ENCODE peak calls at places on chromosomes 5 and 9, in four cellular contexts. B is HTR-8/SVneo, E is Peyer's patch, W is mucosa of gallbladder. S is an unnamed sample.
A peak's percentile ranks its signal among the peaks of the same experiment; 100 is the strongest.

GRCh38 chr9:77417570-77417969 is 230.6 kb downstream of the GNA14 start:
- DNase-seq in W (no peak), B (no peak), E (no peak), S (no peak)

GRCh38 chr5:142881076-142881466 is 110.9 kb downstream of the ARHGAP26 start:
- DNase-seq in W (no peak), E (no peak), B (no peak), S (no peak)

GRCh38 chr5:5752844-5753243 is 330.4 kb downstream of the ICE1 start:
- DNase-seq in E (peak; percentile 29), B (no peak), W (no peak), S (no peak)

GRCh38 chr5:143514915-143515314 is 111.4 kb upstream of the NR3C1 start:
- DNase-seq in W (no peak), B (no peak), E (no peak), S (no peak)

GRCh38 chr5:37777472-37778135 is 62.2 kb downstream of the GDNF start:
- DNase-seq in B (no peak), W (no peak), E (no peak), S (no peak)

GRCh38 chr5:35009059-35009458 is 38.7 kb downstream of the AGXT2 start:
- DNase-seq in B (no peak), E (no peak), W (no peak), S (no peak)

GRCh38 chr5:136731241-136731885 is 366.0 kb upstream of the TRPC7 start:
- DNase-seq in W (no peak), E (no peak), B (no peak), S (no peak)

GRCh38 chr9:126874546-126875314 is 14.3 kb downstream of the ZBTB34 start:
- DNase-seq in W (no peak), B (no peak), E (no peak), S (no peak)

GRCh38 chr5:5658226-5658625 is 235.7 kb downstream of the ICE1 start:
- DNase-seq in B (no peak), W (peak; percentile 48), E (no peak), S (peak; percentile 19)

GRCh38 chr9:81530407-81530810 is 158.9 kb downstream of the TLE1 start:
- DNase-seq in B (no peak), W (no peak), E (no peak), S (no peak)

GRCh38 chr5:101278011-101278687 is 375.1 kb upstream of the ST8SIA4 start:
- DNase-seq in W (no peak), B (no peak), E (no peak), S (no peak)

GRCh38 chr5:39384271-39384670 is 20.0 kb upstream of the C9 start:
- DNase-seq in W (no peak), E (no peak), B (no peak), S (no peak)

GRCh38 chr5:38831909-38832308 is 13.9 kb upstream of the OSMR start:
- DNase-seq in W (no peak), E (no peak), B (no peak), S (no peak)

GRCh38 chr5:67063055-67063454 is 133.5 kb downstream of the CD180 start:
- DNase-seq in W (no peak), B (no peak), E (no peak), S (no peak)

GRCh38 chr5:140575309-140575708 is 10.7 kb downstream of the SLC35A4 start:
- DNase-seq in E (no peak), W (no peak), B (no peak), S (peak; percentile 73)

GRCh38 chr5:53479045-53479655 is 1.3 kb upstream of the FST start:
- DNase-seq in E (no peak), W (no peak), B (peak; percentile 21), S (no peak)

GRCh38 chr9:114786251-114786650 is 19.6 kb downstream of the TNFSF15 start:
- DNase-seq in W (no peak), B (no peak), E (no peak), S (no peak)

GRCh38 chr5:173969167-173970049 is 19.6 kb upstream of the C5orf47 start:
- DNase-seq in W (no peak), B (no peak), E (no peak), S (no peak)

S was measured in colonic mucosa.